ENCODE peak calls at places on chromosomes 7 and 10, in five cellular contexts. U, Z, D, O and F are unnamed samples.

GRCh38 chr10:73768881-73769280 is 13.0 kb upstream of the CHCHD1 start:
- DNase-seq in U (peak), Z (no peak), D (no peak), O (peak), F (peak)

GRCh38 chr7:128437426-128438332 is 18.0 kb upstream of the HILPDA start:
- DNase-seq in U (no peak), Z (no peak), D (no peak), O (no peak), F (no peak)

GRCh38 chr7:137664846-137665245 is 181.9 kb downstream of the DGKI start:
- DNase-seq in U (no peak), Z (no peak), D (no peak), O (no peak), F (no peak)

GRCh38 chr10:88042162-88043100 is 179.0 kb downstream of the PTEN start:
- DNase-seq in U (no peak), Z (no peak), D (peak), O (no peak), F (no peak)

GRCh38 chr7:140479739-140480084 is 407 bp upstream of the MKRN1 start:
- DNase-seq in U (no peak), Z (no peak), D (no peak), O (no peak), F (no peak)

GRCh38 chr7:157588271-157588589 is 251.4 kb downstream of the DNAJB6 start:
- DNase-seq in U (no peak), Z (peak), D (no peak), O (no peak), F (no peak)

GRCh38 chr10:66167816-66168215 is 758.0 kb upstream of the LRRTM3 start:
- DNase-seq in U (no peak), Z (no peak), D (no peak), O (no peak), F (no peak)

GRCh38 chr7:67392596-67393438 is 396.2 kb downstream of the TYW1 start:
- DNase-seq in U (no peak), Z (no peak), D (no peak), O (no peak), F (no peak)

GRCh38 chr10:28250782-28251181 is 52.1 kb downstream of the MPP7 start:
- DNase-seq in U (no peak), Z (no peak), D (peak), O (peak), F (peak)

GRCh38 chr10:101536800-101537199 is 51.3 kb downstream of the POLL start:
- DNase-seq in U (no peak), Z (no peak), D (no peak), O (peak), F (peak)

GRCh38 chr7:99380823-99381663 is 6.5 kb downstream of the ARPC1B start:
- DNase-seq in U (peak), Z (peak), D (no peak), O (peak), F (peak)

GRCh38 chr10:34351161-34351560 is 463.9 kb downstream of the PARD3 start:
- DNase-seq in U (no peak), Z (no peak), D (no peak), O (no peak), F (no peak)

GRCh38 chr7:77352688-77353406 is 63.3 kb downstream of the GSAP start:
- DNase-seq in U (no peak), Z (no peak), D (no peak), O (peak), F (peak)

GRCh38 chr10:84521015-84521414 is 192.6 kb downstream of the CCSER2 start:
- DNase-seq in U (no peak), Z (no peak), D (no peak), O (no peak), F (no peak)

GRCh38 chr10:44982496-44982895 is 3.9 kb upstream of the DEPP1 start:
- DNase-seq in U (no peak), Z (peak), D (no peak), O (no peak), F (no peak)

GRCh38 chr7:127514499-127514898 is 70.9 kb downstream of the GCC1 start:
- DNase-seq in U (no peak), Z (no peak), D (peak), O (peak), F (peak)

GRCh38 chr10:29883231-29883630 is 176.2 kb downstream of the JCAD start:
- DNase-seq in U (no peak), Z (no peak), D (no peak), O (no peak), F (no peak)

GRCh38 chr7:130441408-130441854 is 615 bp upstream of the CEP41 start:
- DNase-seq in U (no peak), Z (no peak), D (peak), O (no peak), F (no peak)

GRCh38 chr7:5422324-5423271 is 1.0 kb downstream of the TNRC18 start:
- DNase-seq in U (no peak), Z (peak), D (peak), O (no peak), F (no peak)

GRCh38 chr7:85184599-85185354 is 2.1 kb downstream of the SEMA3D start:
- DNase-seq in U (no peak), Z (peak), D (no peak), O (no peak), F (no peak)

GRCh38 chr7:108406474-108406873 is 49.8 kb downstream of the NRCAM start:
- DNase-seq in U (no peak), Z (no peak), D (no peak), O (no peak), F (no peak)